ENCODE peak calls at places on chromosomes 7 and 10, in six cellular contexts. V is nucleus accumbens, W is ovary, P is fibroblast of lung, H is HCEC 1CT, U is fibroblast of gingiva. I is an unnamed sample.

GRCh38 chr10:49407552-49408137 is 11.8 kb upstream of the DRGX start:
- DNase-seq in W (peak), U (peak), H (peak), V (no peak), P (peak), I (peak)

GRCh38 chr10:74995806-74996205 is 115.7 kb upstream of the SAMD8 start:
- DNase-seq in U (no peak), W (no peak), P (no peak), H (no peak), V (no peak), I (no peak)

GRCh38 chr10:10211409-10211808 is 806.3 kb upstream of the CELF2 start:
- DNase-seq in P (no peak), H (no peak), W (no peak), V (no peak), U (no peak), I (no peak)

GRCh38 chr7:16028103-16028502 is 341.6 kb upstream of the MEOX2 start:
- DNase-seq in V (no peak), W (no peak), H (peak), U (peak), P (peak), I (no peak)

GRCh38 chr7:5526190-5527037 is 102.8 kb upstream of the TNRC18 start:
- DNase-seq in H (peak), P (no peak), V (no peak), W (peak), U (peak), I (no peak)

GRCh38 chr7:158767707-158768106 is 61.6 kb downstream of the ESYT2 start:
- DNase-seq in H (no peak), V (no peak), U (no peak), W (no peak), P (no peak), I (no peak)

GRCh38 chr10:60376953-60377352 is 12.7 kb downstream of the ANK3 start:
- DNase-seq in U (no peak), W (no peak), V (no peak), H (no peak), P (no peak), I (no peak)

GRCh38 chr7:27165655-27166474 is 528 bp upstream of the HOXA9 start:
- DNase-seq in H (peak), V (no peak), P (no peak), W (no peak), U (no peak), I (no peak)

GRCh38 chr10:73965890-73966768 is 31.8 kb upstream of the VCL start:
- DNase-seq in W (peak), U (peak), P (peak), H (peak), V (no peak), I (peak)

GRCh38 chr7:117251687-117252086 is 71.2 kb downstream of the WNT2 start:
- DNase-seq in P (peak), U (no peak), V (no peak), W (no peak), H (peak), I (no peak)

GRCh38 chr10:88525371-88526079 is 57.6 kb downstream of the RNLS start:
- DNase-seq in H (peak), U (peak), V (no peak), W (no peak), P (peak), I (no peak)

I was measured in head of caudate nucleus.